ENCODE peak calls at places on chromosomes 11 and 22, in six cellular contexts. D is colonic mucosa; C is osteoblast; U is stomach; K is CD8-positive, alpha-beta T cell; W is PC-3. L is an unnamed sample.

GRCh38 chr11:44751066-44751465 is 24.3 kb downstream of the TSPAN18 start:
- DNase-seq in D (no peak), C (no peak), U (no peak), K (no peak), W (no peak), L (no peak)

GRCh38 chr22:49016909-49017768 is 810.5 kb downstream of the BRD1 start:
- DNase-seq in D (no peak), C (peak; percentile 17), U (peak; percentile 20), K (peak; percentile 7), W (no peak), L (no peak)

GRCh38 chr22:24005201-24005600 is at the start of gene GSTT4:
- DNase-seq in D (no peak), C (peak; percentile 90), U (peak; percentile 32), K (no peak), W (no peak), L (no peak)

GRCh38 chr11:84747871-84748270 is 879.3 kb downstream of the DLG2 start:
- DNase-seq in D (no peak), C (no peak), U (no peak), K (no peak), W (no peak), L (peak; percentile 30)

GRCh38 chr22:36419912-36420882 is 32.4 kb upstream of the MYH9 start:
- DNase-seq in D (no peak), C (peak; percentile 72), U (no peak), K (no peak), W (no peak), L (no peak)

GRCh38 chr22:20952544-20953341 is 14.3 kb upstream of the AIFM3 start:
- DNase-seq in D (peak; percentile 89), C (peak; percentile 62), U (no peak), K (no peak), W (no peak), L (no peak)

GRCh38 chr11:86784247-86784681 is 16.1 kb upstream of the PRSS23 start:
- DNase-seq in D (no peak), C (no peak), U (no peak), K (no peak), W (peak; percentile 8), L (no peak)

GRCh38 chr11:8832571-8833260 is 78.3 kb upstream of the AKIP1 start:
- DNase-seq in D (no peak), C (peak; percentile 89), U (peak; percentile 35), K (no peak), W (peak; percentile 49), L (peak; percentile 91)

GRCh38 chr11:120694706-120695105 is 183.2 kb downstream of the GRIK4 start:
- DNase-seq in D (no peak), C (peak; percentile 34), U (no peak), K (no peak), W (no peak), L (no peak)

GRCh38 chr11:111570796-111571195 is 30.3 kb downstream of the LAYN start:
- DNase-seq in D (no peak), C (no peak), U (no peak), K (no peak), W (no peak), L (no peak)

GRCh38 chr11:113895367-113896155 is 9.0 kb upstream of the HTR3B start:
- DNase-seq in D (no peak), C (peak; percentile 23), U (no peak), K (no peak), W (peak; percentile 53), L (no peak)

GRCh38 chr11:118047749-118048148 is 29.1 kb upstream of the TMPRSS4 start:
- DNase-seq in D (no peak), C (no peak), U (no peak), K (no peak), W (no peak), L (no peak)

GRCh38 chr11:118046051-118046963 is 30.6 kb upstream of the TMPRSS4 start:
- DNase-seq in D (no peak), C (no peak), U (no peak), K (peak; percentile 51), W (no peak), L (peak; percentile 20)

GRCh38 chr11:118046964-118047700 is 29.7 kb upstream of the TMPRSS4 start:
- DNase-seq in D (no peak), C (no peak), U (no peak), K (no peak), W (no peak), L (no peak)

GRCh38 chr11:118042791-118043190 is 34.1 kb upstream of the TMPRSS4 start:
- DNase-seq in D (no peak), C (no peak), U (no peak), K (no peak), W (no peak), L (no peak)

DNA sequence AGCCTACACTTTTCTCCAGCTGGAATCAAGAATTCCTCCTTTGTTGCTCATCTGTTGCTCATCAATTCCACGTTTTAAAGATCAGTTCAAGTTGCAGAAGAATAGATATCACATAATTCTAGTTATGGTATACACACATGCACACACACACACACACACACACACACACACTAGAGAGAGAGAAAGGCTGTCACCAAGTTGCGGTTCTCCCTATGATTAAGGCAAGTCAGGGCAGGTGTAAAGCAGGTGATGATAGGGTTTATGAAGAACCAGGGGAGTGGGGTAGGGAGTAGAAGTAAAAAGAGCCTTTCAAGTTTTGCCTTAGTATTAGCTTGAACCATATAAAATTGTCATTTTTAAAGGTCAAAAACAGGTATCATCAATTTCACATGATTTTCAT is 31.7 kb upstream of the TMPRSS4 start:
- DNase-seq in D (no peak), C (no peak), U (no peak), K (no peak), W (no peak), L (peak; percentile 44)
- H3K4me1 ChIP-seq in D (no peaks in the 10 kb centered on the region), C (no peaks in the 10 kb centered on the region), U (no peaks in the 10 kb centered on the region), K (peaks cover 80% of the 10 kb centered on the region), W (no peaks in the 10 kb centered on the region), L (peaks cover 8% of the 10 kb centered on the region)

DNA sequence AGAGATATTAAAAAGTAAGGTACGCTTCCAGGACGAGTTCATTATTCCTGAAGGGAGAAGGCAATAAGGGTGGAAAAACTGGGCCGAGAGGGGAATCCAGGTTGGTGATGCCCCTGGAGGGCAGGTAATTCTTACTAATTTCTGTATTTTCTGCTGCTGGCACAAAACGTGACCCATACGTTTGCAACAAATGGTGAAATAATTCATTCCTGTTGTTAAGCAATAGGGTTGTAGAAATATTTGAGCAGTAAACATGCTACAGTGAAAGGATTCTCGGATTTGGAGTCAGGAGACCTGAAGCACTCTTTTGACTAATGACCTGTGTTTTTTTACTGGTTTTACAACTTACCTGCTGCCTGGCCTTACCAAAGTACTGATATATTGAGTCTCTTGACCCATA is 666 bp upstream of the ANKRD42 start:
- DNase-seq in D (no peak), C (peak; percentile 13), U (no peak), K (no peak), W (no peak), L (no peak)
- TF ChIP-seq CTCF in D (no peak), C (no peak), U (no peak), K (no peak), W (no peak), L (no peak)

GRCh38 chr11:33651555-33651954 is 49.1 kb downstream of the C11orf91 start:
- DNase-seq in D (no peak), C (no peak), U (no peak), K (no peak), W (no peak), L (no peak)
- H3K4me1 ChIP-seq in D (no peaks in the 10 kb centered on the region), C (no peaks in the 10 kb centered on the region), U (no peaks in the 10 kb centered on the region), K (no peaks in the 10 kb centered on the region), W (no peaks in the 10 kb centered on the region), L (peaks cover 8% of the 10 kb centered on the region)

DNA sequence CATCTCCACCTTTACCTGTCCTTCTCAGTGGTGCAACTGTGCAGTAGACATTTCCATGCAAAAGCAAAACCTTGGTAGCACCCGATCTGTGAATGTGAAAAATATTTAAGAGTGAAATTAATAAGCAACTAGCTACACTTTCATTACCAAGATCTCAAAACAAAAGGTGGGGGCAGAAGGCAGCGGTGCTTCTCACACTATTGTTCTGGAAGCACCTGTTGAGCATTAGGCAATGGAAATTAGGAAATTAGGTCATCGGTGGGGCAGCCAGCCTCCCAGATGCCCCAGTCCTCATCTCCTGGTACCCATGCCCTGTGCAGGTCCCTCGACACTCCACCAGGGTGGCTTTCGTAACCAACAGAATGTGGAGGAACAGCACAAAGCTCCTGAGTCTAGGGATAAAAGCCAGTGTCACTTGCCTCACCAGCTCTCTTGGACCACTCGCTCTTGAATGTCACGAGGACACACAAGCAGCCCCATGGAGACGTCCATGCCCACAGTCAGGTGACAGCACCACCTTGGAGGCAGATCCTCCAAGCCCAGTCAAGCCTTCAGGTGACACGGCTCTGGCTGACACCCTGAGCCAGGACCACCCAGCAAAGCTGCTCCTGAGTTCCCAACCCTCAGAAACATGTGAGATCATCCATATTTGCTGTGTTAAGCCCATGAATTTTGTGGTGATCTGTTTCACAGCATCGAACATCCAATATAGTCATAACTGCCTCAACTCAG is 3.3 kb downstream of the LTO1 start:
- DNase-seq in D (no peak), C (peak; percentile 51), U (no peak), K (no peak), W (no peak), L (no peak)
- TF ChIP-seq CTCF in D (no peak), C (no peak), U (no peak), K (no peak), W (no peak), L (no peak)

GRCh38 chr11:36569095-36569494 is 1.3 kb downstream of the RAG1 start:
- DNase-seq in D (no peak), C (peak; percentile 42), U (no peak), K (no peak), W (no peak), L (no peak)
- H3K4me1 ChIP-seq in D (no peaks in the 10 kb centered on the region), C (peaks cover 4% of the 10 kb centered on the region), U (no peaks in the 10 kb centered on the region), K (no peaks in the 10 kb centered on the region), W (no peaks in the 10 kb centered on the region), L (no peaks in the 10 kb centered on the region)